ENCODE peak calls at places on chromosome 1, in four cellular contexts. H is neural progenitor cell; Z is stimulated activated CD8-positive, alpha-beta memory T cell treated with anti-CD3 and anti-CD28 coated beads, Interleukin-7, amount 100 ng/mL, for 24 hours; B is caudate nucleus. I is an unnamed sample.

GRCh38 chr1:78303620-78304019 is 187.2 kb upstream of the PTGFR start:
- DNase-seq in B (no peak), Z (no peak), H (no peak), I (no peak)

GRCh38 chr1:117093870-117094621 is 27.5 kb downstream of the TRIM45 start:
- DNase-seq in B (no peak), H (peak; percentile 22), Z (no peak), I (peak; percentile 26)

GRCh38 chr1:11881749-11882441 is 23.1 kb upstream of the NPPB start:
- DNase-seq in H (no peak), Z (no peak), B (no peak), I (no peak)

GRCh38 chr1:84619383-84620093 is 45.3 kb upstream of the CTBS start:
- DNase-seq in H (no peak), Z (peak; percentile 44), B (no peak), I (no peak)

GRCh38 chr1:231338270-231339128 is at the start of gene SPRTN:
- DNase-seq in B (no peak), Z (no peak), H (peak; percentile 73), I (no peak)

GRCh38 chr1:177471244-177471643 is 300.5 kb downstream of the BRINP2 start:
- DNase-seq in B (no peak), H (no peak), Z (no peak), I (no peak)

GRCh38 chr1:99740141-99740540 is 26.3 kb downstream of the FRRS1 start:
- DNase-seq in B (no peak), Z (no peak), H (no peak), I (no peak)

GRCh38 chr1:33255347-33256311 is 663 bp upstream of the ZNF362 start:
- DNase-seq in Z (no peak), H (peak; percentile 79), B (no peak), I (peak; percentile 39)